ENCODE peak calls at places on chromosomes 2 and 18, in four cellular contexts. One of them, this sample, is unnamed.

GRCh38 chr2:227799202-227799601 is 14.4 kb upstream of the CCL20 start:
- DNase-seq in HepG2: peak; percentile 32
- DNase-seq in GM23248: no peak
- DNase-seq in K562: no peak
- DNase-seq in this sample: no peak

GRCh38 chr2:41038408-41038807 is 586.5 kb upstream of the SLC8A1 start:
- DNase-seq in K562: no peak
- DNase-seq in HepG2: no peak
- DNase-seq in GM23248: no peak
- DNase-seq in this sample: no peak

GRCh38 chr2:143171817-143172216 is 42.6 kb downstream of the ARHGAP15 start:
- DNase-seq in HepG2: no peak
- DNase-seq in K562: no peak
- DNase-seq in GM23248: peak; percentile 33
- DNase-seq in this sample: no peak

GRCh38 chr2:33791625-33792024 is 192.5 kb upstream of the FAM98A start:
- DNase-seq in HepG2: no peak
- DNase-seq in K562: no peak
- DNase-seq in GM23248: peak; percentile 89
- DNase-seq in this sample: no peak

GRCh38 chr2:113799375-113799774 is 42.9 kb upstream of the SLC35F5 start:
- DNase-seq in K562: no peak
- DNase-seq in HepG2: no peak
- DNase-seq in GM23248: peak; percentile 63
- DNase-seq in this sample: no peak

GRCh38 chr2:190763901-190764514 is 115.1 kb downstream of the NAB1 start:
- DNase-seq in GM23248: no peak
- DNase-seq in HepG2: no peak
- DNase-seq in K562: peak; percentile 17
- DNase-seq in this sample: no peak

GRCh38 chr18:34947711-34948125 is 93.5 kb upstream of the MAPRE2 start:
- DNase-seq in HepG2: peak; percentile 66
- DNase-seq in GM23248: peak; percentile 28
- DNase-seq in K562: no peak
- DNase-seq in this sample: no peak

GRCh38 chr2:24050041-24050655 is 607 bp downstream of the FKBP1B start:
- DNase-seq in HepG2: peak; percentile 28
- DNase-seq in K562: no peak
- DNase-seq in GM23248: peak; percentile 48
- DNase-seq in this sample: no peak

GRCh38 chr2:10119601-10120157 is 2.9 kb upstream of the RRM2 start:
- DNase-seq in GM23248: no peak
- DNase-seq in HepG2: no peak
- DNase-seq in K562: no peak
- DNase-seq in this sample: no peak

GRCh38 chr2:97095661-97096060 is 979 bp upstream of the FAHD2B start:
- DNase-seq in HepG2: no peak
- DNase-seq in GM23248: no peak
- DNase-seq in K562: no peak
- DNase-seq in this sample: no peak

GRCh38 chr2:166867874-166868514 is 20.3 kb upstream of the XIRP2 start:
- DNase-seq in K562: no peak
- DNase-seq in GM23248: no peak
- DNase-seq in HepG2: no peak
- DNase-seq in this sample: no peak

GRCh38 chr2:25309402-25309801 is 32.3 kb downstream of the DNMT3A start:
- DNase-seq in K562: peak; percentile 81
- DNase-seq in GM23248: peak; percentile 54
- DNase-seq in HepG2: peak; percentile 59
- DNase-seq in this sample: peak; percentile 10

GRCh38 chr2:138871312-138871711 is 91.1 kb upstream of the NXPH2 start:
- DNase-seq in GM23248: no peak
- DNase-seq in HepG2: no peak
- DNase-seq in K562: no peak
- DNase-seq in this sample: no peak

GRCh38 chr18:74115046-74115445 is 32.6 kb downstream of the FBXO15 start:
- DNase-seq in HepG2: no peak
- DNase-seq in K562: no peak
- DNase-seq in GM23248: peak; percentile 71
- DNase-seq in this sample: no peak

GRCh38 chr2:139600166-139600565 is 820.0 kb upstream of the NXPH2 start:
- DNase-seq in HepG2: no peak
- DNase-seq in K562: no peak
- DNase-seq in GM23248: no peak
- DNase-seq in this sample: no peak

GRCh38 chr18:59155140-59155539 is 15.5 kb downstream of the SEC11C start:
- DNase-seq in HepG2: no peak
- DNase-seq in K562: no peak
- DNase-seq in GM23248: peak; percentile 79
- DNase-seq in this sample: no peak

GRCh38 chr18:70337139-70337972 is 48.5 kb downstream of the SOCS6 start:
- DNase-seq in K562: peak; percentile 28
- DNase-seq in HepG2: peak; percentile 81
- DNase-seq in GM23248: peak; percentile 95
- DNase-seq in this sample: peak; percentile 88

GRCh38 chr2:86788881-86789686 is 1.6 kb downstream of the CD8A start:
- DNase-seq in GM23248: peak; percentile 37
- DNase-seq in HepG2: no peak
- DNase-seq in K562: no peak
- DNase-seq in this sample: no peak

GRCh38 chr2:201218780-201219179 is 35.8 kb downstream of the CASP10 start:
- DNase-seq in GM23248: peak; percentile 48
- DNase-seq in K562: no peak
- DNase-seq in HepG2: no peak
- DNase-seq in this sample: peak; percentile 51

GRCh38 chr2:240351088-240351741 is 84.2 kb upstream of the GPC1 start:
- DNase-seq in HepG2: no peak
- DNase-seq in K562: no peak
- DNase-seq in GM23248: peak; percentile 34
- DNase-seq in this sample: no peak

GRCh38 chr2:13009027-13009426 is 292.3 kb downstream of the TRIB2 start:
- DNase-seq in GM23248: peak; percentile 49
- DNase-seq in K562: no peak
- DNase-seq in HepG2: no peak
- DNase-seq in this sample: no peak

GRCh38 chr2:240685771-240686371 is 3.2 kb upstream of the AQP12B start:
- DNase-seq in HepG2: no peak
- DNase-seq in K562: peak; percentile 31
- DNase-seq in GM23248: no peak
- DNase-seq in this sample: peak; percentile 41

GRCh38 chr18:32373995-32374394 is 96.7 kb downstream of the GAREM1 start:
- DNase-seq in GM23248: peak; percentile 40
- DNase-seq in HepG2: no peak
- DNase-seq in K562: no peak
- DNase-seq in this sample: peak; percentile 32

GRCh38 chr2:169222665-169223064 is 139.7 kb downstream of the LRP2 start:
- DNase-seq in GM23248: no peak
- DNase-seq in HepG2: no peak
- DNase-seq in K562: no peak
- DNase-seq in this sample: no peak

GRCh38 chr2:105127288-105127915 is 89.5 kb downstream of the MRPS9 start:
- DNase-seq in K562: no peak
- DNase-seq in HepG2: no peak
- DNase-seq in GM23248: no peak
- DNase-seq in this sample: no peak

GRCh38 chr18:36139251-36139650 is 9.6 kb downstream of the ELP2 start:
- DNase-seq in HepG2: no peak
- DNase-seq in K562: no peak
- DNase-seq in GM23248: no peak
- DNase-seq in this sample: no peak

GRCh38 chr2:160836755-160837154 is 323.5 kb upstream of the TANK start:
- DNase-seq in K562: no peak
- DNase-seq in HepG2: no peak
- DNase-seq in GM23248: peak; percentile 90
- DNase-seq in this sample: peak; percentile 52
- H3K4me2 ChIP-seq in K562: no peak overlapping the region
- H3K4me2 ChIP-seq in HepG2: no peak overlapping the region
- H3K4me2 ChIP-seq in GM23248: peak overlapping the region; percentile 61
- H3K4me2 ChIP-seq in this sample: no peak overlapping the region

GRCh38 chr2:26633351-26633945 is 7.7 kb downstream of the CIB4 start:
- DNase-seq in GM23248: no peak
- DNase-seq in HepG2: no peak
- DNase-seq in K562: no peak
- DNase-seq in this sample: no peak
- H3K4me2 ChIP-seq in GM23248: no peak overlapping the region
- H3K4me2 ChIP-seq in HepG2: no peak overlapping the region
- H3K4me2 ChIP-seq in K562: no peak overlapping the region
- H3K4me2 ChIP-seq in this sample: no peak overlapping the region

GRCh38 chr2:207477896-207478295 is 51.9 kb upstream of the CREB1 start:
- DNase-seq in HepG2: no peak
- DNase-seq in K562: no peak
- DNase-seq in GM23248: no peak
- DNase-seq in this sample: peak; percentile 10

GRCh38 chr2:207481924-207482323 is 47.8 kb upstream of the CREB1 start:
- DNase-seq in HepG2: no peak
- DNase-seq in GM23248: no peak
- DNase-seq in K562: peak; percentile 40
- DNase-seq in this sample: no peak

GRCh38 chr2:207478572-207478971 is 51.2 kb upstream of the CREB1 start:
- DNase-seq in K562: no peak
- DNase-seq in GM23248: no peak
- DNase-seq in HepG2: no peak
- DNase-seq in this sample: no peak

GRCh38 chr2:207480521-207481034 is 49.2 kb upstream of the CREB1 start:
- DNase-seq in GM23248: no peak
- DNase-seq in HepG2: no peak
- DNase-seq in K562: no peak
- DNase-seq in this sample: no peak

DNA sequence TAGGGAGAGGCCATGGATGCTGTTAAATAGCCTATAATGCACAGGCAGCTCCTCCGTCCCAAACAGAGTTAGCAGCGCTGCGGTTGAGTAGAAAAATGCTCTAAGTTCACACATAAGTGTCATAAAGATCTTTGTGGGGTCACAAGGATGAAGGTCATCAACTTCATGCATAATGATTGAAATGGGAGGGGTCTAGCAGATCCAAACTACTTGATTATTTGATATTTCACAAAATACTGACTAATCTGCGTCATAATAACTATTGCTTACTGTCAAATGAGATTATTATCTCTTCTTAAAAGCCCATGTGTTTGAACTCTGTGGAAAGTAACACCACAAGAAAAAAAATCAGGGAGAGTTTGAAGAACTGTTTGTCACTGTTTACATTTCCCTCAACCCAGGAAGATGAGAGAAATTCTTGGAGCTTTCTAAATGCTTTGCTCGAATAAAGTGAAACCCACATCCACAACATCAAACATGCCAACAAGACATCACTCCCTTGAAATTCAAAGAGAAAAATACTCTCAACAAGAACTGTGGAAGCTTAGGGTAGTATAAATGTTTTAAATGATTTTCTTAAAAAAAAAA is 50.5 kb upstream of the CREB1 start:
- DNase-seq in K562: no peak
- DNase-seq in HepG2: peak; percentile 52
- DNase-seq in GM23248: no peak
- DNase-seq in this sample: no peak
- H3K4me2 ChIP-seq in K562: no peak overlapping the region
- H3K4me2 ChIP-seq in HepG2: no peak overlapping the region
- H3K4me2 ChIP-seq in GM23248: no peak overlapping the region
- H3K4me2 ChIP-seq in this sample: no peak overlapping the region

DNA sequence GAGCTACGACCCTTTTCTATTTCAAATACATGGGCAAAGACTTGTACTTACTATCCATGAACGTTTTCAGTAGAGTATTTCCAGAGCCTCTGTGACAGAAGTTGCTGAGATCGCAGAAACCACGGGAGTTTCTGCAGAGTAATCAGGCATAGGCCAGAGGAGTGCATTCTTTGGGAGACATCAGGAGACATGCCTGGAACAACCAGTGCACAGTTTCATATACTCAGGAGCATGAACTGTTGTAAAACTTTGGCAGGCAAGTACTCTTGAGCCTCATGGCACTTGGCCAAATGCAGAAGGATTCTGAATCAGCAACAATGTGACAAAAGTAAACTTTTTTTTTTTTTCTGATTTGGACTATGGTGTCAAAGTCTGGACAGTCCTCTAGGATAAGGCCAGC is 307.1 kb downstream of the GRB14 start:
- DNase-seq in HepG2: no peak
- DNase-seq in GM23248: peak; percentile 21
- DNase-seq in K562: no peak
- DNase-seq in this sample: no peak
- H3K4me2 ChIP-seq in HepG2: no peak overlapping the region
- H3K4me2 ChIP-seq in GM23248: no peak overlapping the region
- H3K4me2 ChIP-seq in K562: no peak overlapping the region
- H3K4me2 ChIP-seq in this sample: no peak overlapping the region

GRCh38 chr2:72981516-72981915 is 64.2 kb downstream of the EMX1 start:
- DNase-seq in GM23248: no peak
- DNase-seq in K562: peak; percentile 24
- DNase-seq in HepG2: no peak
- DNase-seq in this sample: no peak
- H3K4me2 ChIP-seq in GM23248: no peak overlapping the region
- H3K4me2 ChIP-seq in K562: no peak overlapping the region
- H3K4me2 ChIP-seq in HepG2: no peak overlapping the region
- H3K4me2 ChIP-seq in this sample: no peak overlapping the region

DNA sequence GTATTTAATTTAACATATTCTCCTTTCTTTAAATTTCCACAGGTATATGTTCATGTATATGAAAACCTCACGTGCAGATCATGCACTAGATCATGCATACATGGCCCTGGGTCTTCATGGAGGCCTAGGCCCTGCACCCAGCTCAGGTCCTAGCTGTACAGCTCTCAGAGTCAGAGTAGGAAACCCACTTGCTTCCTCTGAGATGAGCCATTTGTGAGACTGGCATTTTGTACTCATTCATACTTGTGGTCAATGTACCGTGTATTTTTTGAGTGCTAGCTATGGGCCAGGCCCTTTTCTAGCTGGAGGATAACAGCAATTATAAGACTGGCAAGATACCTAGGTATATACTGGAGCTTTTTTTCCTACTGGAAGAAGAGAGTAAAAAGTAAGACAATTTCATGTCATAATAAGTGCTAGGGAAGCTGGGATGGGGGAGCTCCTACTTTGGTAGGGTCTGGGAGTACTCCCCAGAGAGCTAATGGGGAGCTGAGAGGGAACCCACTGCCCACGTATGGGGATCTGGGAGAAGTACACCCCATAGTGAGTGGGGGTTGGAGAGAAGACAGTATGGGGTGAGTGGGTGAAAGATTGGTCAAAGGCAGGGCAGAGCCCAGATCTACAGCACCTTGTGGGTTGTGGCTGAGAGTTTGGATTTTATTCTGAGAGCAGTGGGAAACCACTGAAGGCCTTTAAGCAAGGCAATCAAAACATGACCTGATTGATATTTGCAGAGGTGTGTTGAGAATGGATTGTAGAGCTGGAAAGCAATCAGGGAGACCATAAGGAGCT is 72.0 kb downstream of the POLE4 start:
- DNase-seq in K562: no peak
- DNase-seq in GM23248: no peak
- DNase-seq in HepG2: no peak
- DNase-seq in this sample: no peak
- H3K4me2 ChIP-seq in K562: no peak overlapping the region
- H3K4me2 ChIP-seq in GM23248: no peak overlapping the region
- H3K4me2 ChIP-seq in HepG2: no peak overlapping the region
- H3K4me2 ChIP-seq in this sample: no peak overlapping the region